ENCODE peak calls at places on chromosomes 7 and 10, in four cellular contexts. E is iris pigment epithelial cell; Y is stimulated activated CD8-positive, alpha-beta memory T cell treated with anti-CD3 and anti-CD28 coated beads, Interleukin-4, amount 100 ng/mL, for 24 hours; M is kidney. L is an unnamed sample.

GRCh38 chr10:1687190-1687589 is 50.1 kb downstream of the ADARB2 start:
- DNase-seq in M (no peak), Y (no peak), E (no peak), L (no peak)

GRCh38 chr10:121736315-121737002 is 138.2 kb upstream of the FGFR2 start:
- DNase-seq in Y (no peak), E (no peak), M (no peak), L (no peak)

GRCh38 chr10:71075066-71075758 is 137.2 kb upstream of the UNC5B start:
- DNase-seq in E (no peak), Y (no peak), M (peak), L (peak)

GRCh38 chr7:36894190-36894589 is 169.9 kb upstream of the AOAH start:
- DNase-seq in M (no peak), Y (no peak), E (no peak), L (no peak)

GRCh38 chr10:13993634-13994033 is 337.1 kb downstream of the FRMD4A start:
- DNase-seq in M (no peak), E (no peak), Y (no peak), L (no peak)

GRCh38 chr7:114911411-114911810 is 10.5 kb upstream of the MDFIC start:
- DNase-seq in E (no peak), Y (no peak), M (no peak), L (no peak)

GRCh38 chr7:8423057-8423456 is 10.4 kb upstream of the NXPH1 start:
- DNase-seq in E (no peak), M (no peak), Y (no peak), L (no peak)

GRCh38 chr10:85916192-85916747 is 450.3 kb downstream of the GRID1 start:
- DNase-seq in M (no peak), E (no peak), Y (no peak), L (no peak)

GRCh38 chr10:73838827-73839226 is 27.4 kb upstream of the NDST2 start:
- DNase-seq in Y (no peak), M (no peak), E (no peak), L (no peak)